ENCODE peak calls at places on chromosome 6, in ten cellular contexts. One of them, this sample, is unnamed.

GRCh38 chr6:128630213-128630612 is 109.8 kb upstream of the PTPRK start:
- DNase-seq in T follicular helper cell: no peak
- DNase-seq in T-helper 2 cell: no peak
- DNase-seq in hypothalamus: no peak
- DNase-seq in K562: no peak
- DNase-seq in GM03348: no peak
- DNase-seq in lower lobe of right lung: no peak
- DNase-seq in esophagus muscularis mucosa: no peak
- DNase-seq in OCI-M1: no peak
- DNase-seq in NCI-H187: no peak
- DNase-seq in this sample: no peak

GRCh38 chr6:31711233-31711632 is 3.9 kb upstream of the LY6G6D start:
- DNase-seq in T follicular helper cell: no peak
- DNase-seq in T-helper 2 cell: no peak
- DNase-seq in hypothalamus: no peak
- DNase-seq in K562: no peak
- DNase-seq in GM03348: no peak
- DNase-seq in lower lobe of right lung: no peak
- DNase-seq in esophagus muscularis mucosa: no peak
- DNase-seq in OCI-M1: peak
- DNase-seq in NCI-H187: no peak
- DNase-seq in this sample: no peak

GRCh38 chr6:29597184-29597583 is 12.3 kb downstream of the OR2H2 start:
- DNase-seq in T follicular helper cell: no peak
- DNase-seq in T-helper 2 cell: no peak
- DNase-seq in hypothalamus: no peak
- DNase-seq in K562: no peak
- DNase-seq in GM03348: no peak
- DNase-seq in lower lobe of right lung: no peak
- DNase-seq in esophagus muscularis mucosa: no peak
- DNase-seq in OCI-M1: no peak
- DNase-seq in NCI-H187: no peak
- DNase-seq in this sample: no peak

GRCh38 chr6:33061987-33062386 is 11.5 kb downstream of the HLA-DPA1 start:
- DNase-seq in T follicular helper cell: no peak
- DNase-seq in T-helper 2 cell: no peak
- DNase-seq in hypothalamus: no peak
- DNase-seq in K562: peak
- DNase-seq in GM03348: no peak
- DNase-seq in lower lobe of right lung: no peak
- DNase-seq in esophagus muscularis mucosa: no peak
- DNase-seq in OCI-M1: peak
- DNase-seq in NCI-H187: no peak
- DNase-seq in this sample: no peak

GRCh38 chr6:169789944-169790927 is 38.8 kb downstream of the ERMARD start:
- DNase-seq in T follicular helper cell: peak
- DNase-seq in T-helper 2 cell: peak
- DNase-seq in hypothalamus: peak
- DNase-seq in K562: peak
- DNase-seq in GM03348: peak
- DNase-seq in lower lobe of right lung: peak
- DNase-seq in esophagus muscularis mucosa: no peak
- DNase-seq in OCI-M1: peak
- DNase-seq in NCI-H187: peak
- DNase-seq in this sample: peak

GRCh38 chr6:109008951-109009760 is 85.5 kb downstream of the SESN1 start:
- DNase-seq in T follicular helper cell: peak
- DNase-seq in T-helper 2 cell: peak
- DNase-seq in hypothalamus: peak
- DNase-seq in K562: peak
- DNase-seq in GM03348: peak
- DNase-seq in lower lobe of right lung: peak
- DNase-seq in esophagus muscularis mucosa: peak
- DNase-seq in OCI-M1: peak
- DNase-seq in NCI-H187: peak
- DNase-seq in this sample: peak

GRCh38 chr6:70705772-70706171 is 38.1 kb downstream of the SMAP1 start:
- DNase-seq in T follicular helper cell: no peak
- DNase-seq in T-helper 2 cell: no peak
- DNase-seq in hypothalamus: no peak
- DNase-seq in K562: no peak
- DNase-seq in GM03348: no peak
- DNase-seq in lower lobe of right lung: no peak
- DNase-seq in esophagus muscularis mucosa: no peak
- DNase-seq in OCI-M1: no peak
- DNase-seq in NCI-H187: no peak
- DNase-seq in this sample: no peak

GRCh38 chr6:131597448-131597847 is 24.4 kb downstream of the ARG1 start:
- DNase-seq in T follicular helper cell: no peak
- DNase-seq in T-helper 2 cell: no peak
- DNase-seq in hypothalamus: no peak
- DNase-seq in K562: no peak
- DNase-seq in GM03348: peak
- DNase-seq in lower lobe of right lung: no peak
- DNase-seq in esophagus muscularis mucosa: no peak
- DNase-seq in OCI-M1: peak
- DNase-seq in NCI-H187: no peak
- DNase-seq in this sample: no peak